ENCODE peak calls at places on chromosomes 3 and 15, in ten cellular contexts. B is fibroblast of lung; I is NB4; K is NCI-H1092; D is activated T-helper 1 cell treated with Interleukin-2 at 50 U/mL for 16 hours; F is hippocampal formation; Y is cardiac muscle cell; J is activated naive CD4-positive, alpha-beta T cell; M is stimulated activated CD4-positive, alpha-beta T cell treated with anti-CD3 and anti-CD28 coated beads, Interleukin-15, amount 100 ng/mL, for 1 hour; C is OCI-LY7. O is an unnamed sample.

GRCh38 chr3:127667119-127667681 is 5.6 kb upstream of the ABTB1 start:
- DNase-seq in B (no peak), I (no peak), K (peak; percentile 45), D (no peak), F (peak; percentile 28), Y (no peak), J (no peak), M (no peak), C (no peak), O (no peak)

GRCh38 chr3:16923112-16923511 is 38.4 kb downstream of the PLCL2 start:
- DNase-seq in B (no peak), I (no peak), K (no peak), D (no peak), F (no peak), Y (no peak), J (no peak), M (no peak), C (no peak), O (no peak)

GRCh38 chr15:78682693-78683410 is 41.8 kb upstream of the CHRNB4 start:
- DNase-seq in B (no peak), I (no peak), K (no peak), D (no peak), F (no peak), Y (no peak), J (no peak), M (no peak), C (no peak), O (no peak)

GRCh38 chr3:14297784-14298236 is 104.6 kb upstream of the SLC6A6 start:
- DNase-seq in B (no peak), I (no peak), K (peak; percentile 59), D (no peak), F (peak; percentile 13), Y (peak; percentile 57), J (no peak), M (no peak), C (no peak), O (no peak)

GRCh38 chr15:77602800-77603199 is 29.9 kb downstream of the LINGO1 start:
- DNase-seq in B (no peak), I (no peak), K (no peak), D (no peak), F (no peak), Y (no peak), J (no peak), M (no peak), C (no peak), O (no peak)

GRCh38 chr3:31610700-31611275 is 78.1 kb downstream of the STT3B start:
- DNase-seq in B (peak; percentile 67), I (peak; percentile 24), K (no peak), D (no peak), F (no peak), Y (peak; percentile 63), J (no peak), M (no peak), C (peak; percentile 23), O (peak; percentile 38)

GRCh38 chr3:67414740-67415139 is 239.7 kb downstream of the SUCLG2 start:
- DNase-seq in B (peak; percentile 25), I (peak; percentile 4), K (no peak), D (no peak), F (no peak), Y (no peak), J (no peak), M (no peak), C (no peak), O (no peak)

GRCh38 chr3:62823461-62824050 is 51.7 kb downstream of the CADPS start:
- DNase-seq in B (no peak), I (no peak), K (no peak), D (no peak), F (no peak), Y (no peak), J (no peak), M (no peak), C (peak; percentile 84), O (no peak)

O was measured in KBM-7.